ENCODE peak calls at places on chromosomes 12 and 14, in six cellular contexts. One of them, this sample, is unnamed.

GRCh38 chr12:64864319-64864718 is 39.9 kb downstream of the TBC1D30 start:
- DNase-seq in HCT116: no peak
- DNase-seq in OCI-LY7: no peak
- DNase-seq in fibroblast of lung: no peak
- DNase-seq in CD8-positive, alpha-beta T cell: no peak
- DNase-seq in neuronal stem cell: peak; percentile 8
- DNase-seq in this sample: no peak

GRCh38 chr14:23302290-23303225 is at the start of gene PPP1R3E:
- DNase-seq in fibroblast of lung: peak; percentile 46
- DNase-seq in OCI-LY7: peak; percentile 92
- DNase-seq in HCT116: no peak
- DNase-seq in neuronal stem cell: peak; percentile 61
- DNase-seq in CD8-positive, alpha-beta T cell: peak; percentile 64
- DNase-seq in this sample: peak; percentile 84

GRCh38 chr14:94052662-94053061 is 26.5 kb downstream of the OTUB2 start:
- DNase-seq in OCI-LY7: no peak
- DNase-seq in CD8-positive, alpha-beta T cell: no peak
- DNase-seq in HCT116: no peak
- DNase-seq in neuronal stem cell: no peak
- DNase-seq in fibroblast of lung: no peak
- DNase-seq in this sample: no peak

GRCh38 chr14:84882830-84883229 is 647.1 kb upstream of the FLRT2 start:
- DNase-seq in neuronal stem cell: no peak
- DNase-seq in HCT116: no peak
- DNase-seq in OCI-LY7: no peak
- DNase-seq in fibroblast of lung: no peak
- DNase-seq in CD8-positive, alpha-beta T cell: no peak
- DNase-seq in this sample: no peak

GRCh38 chr14:72855913-72856312 is 38.0 kb downstream of the DPF3 start:
- DNase-seq in fibroblast of lung: peak; percentile 73
- DNase-seq in CD8-positive, alpha-beta T cell: no peak
- DNase-seq in OCI-LY7: no peak
- DNase-seq in HCT116: no peak
- DNase-seq in neuronal stem cell: no peak
- DNase-seq in this sample: no peak

GRCh38 chr12:19234171-19234704 is 104.7 kb downstream of the PLEKHA5 start:
- DNase-seq in neuronal stem cell: no peak
- DNase-seq in CD8-positive, alpha-beta T cell: no peak
- DNase-seq in HCT116: no peak
- DNase-seq in fibroblast of lung: peak; percentile 36
- DNase-seq in OCI-LY7: no peak
- DNase-seq in this sample: no peak

GRCh38 chr12:110537605-110538409 is 35.7 kb downstream of the RAD9B start:
- DNase-seq in CD8-positive, alpha-beta T cell: no peak
- DNase-seq in OCI-LY7: no peak
- DNase-seq in HCT116: no peak
- DNase-seq in fibroblast of lung: peak; percentile 81
- DNase-seq in neuronal stem cell: no peak
- DNase-seq in this sample: no peak

GRCh38 chr12:49621651-49622500 is 1.5 kb upstream of the PRPF40B start:
- DNase-seq in fibroblast of lung: no peak
- DNase-seq in OCI-LY7: peak; percentile 31
- DNase-seq in neuronal stem cell: no peak
- DNase-seq in CD8-positive, alpha-beta T cell: no peak
- DNase-seq in HCT116: no peak
- DNase-seq in this sample: no peak

GRCh38 chr12:34405286-34406227 is 383.3 kb downstream of the ALG10 start:
- DNase-seq in CD8-positive, alpha-beta T cell: no peak
- DNase-seq in HCT116: no peak
- DNase-seq in neuronal stem cell: no peak
- DNase-seq in OCI-LY7: no peak
- DNase-seq in fibroblast of lung: no peak
- DNase-seq in this sample: no peak

GRCh38 chr12:34404377-34405285 is 382.3 kb downstream of the ALG10 start:
- DNase-seq in CD8-positive, alpha-beta T cell: no peak
- DNase-seq in neuronal stem cell: no peak
- DNase-seq in OCI-LY7: no peak
- DNase-seq in fibroblast of lung: no peak
- DNase-seq in HCT116: no peak
- DNase-seq in this sample: no peak

GRCh38 chr12:34402228-34402898 is 380.1 kb downstream of the ALG10 start:
- DNase-seq in HCT116: no peak
- DNase-seq in CD8-positive, alpha-beta T cell: no peak
- DNase-seq in fibroblast of lung: no peak
- DNase-seq in OCI-LY7: no peak
- DNase-seq in neuronal stem cell: no peak
- DNase-seq in this sample: peak; percentile 7

GRCh38 chr12:34402899-34403705 is 380.8 kb downstream of the ALG10 start:
- DNase-seq in neuronal stem cell: no peak
- DNase-seq in HCT116: no peak
- DNase-seq in OCI-LY7: no peak
- DNase-seq in fibroblast of lung: no peak
- DNase-seq in CD8-positive, alpha-beta T cell: no peak
- DNase-seq in this sample: peak; percentile 7

DNA sequence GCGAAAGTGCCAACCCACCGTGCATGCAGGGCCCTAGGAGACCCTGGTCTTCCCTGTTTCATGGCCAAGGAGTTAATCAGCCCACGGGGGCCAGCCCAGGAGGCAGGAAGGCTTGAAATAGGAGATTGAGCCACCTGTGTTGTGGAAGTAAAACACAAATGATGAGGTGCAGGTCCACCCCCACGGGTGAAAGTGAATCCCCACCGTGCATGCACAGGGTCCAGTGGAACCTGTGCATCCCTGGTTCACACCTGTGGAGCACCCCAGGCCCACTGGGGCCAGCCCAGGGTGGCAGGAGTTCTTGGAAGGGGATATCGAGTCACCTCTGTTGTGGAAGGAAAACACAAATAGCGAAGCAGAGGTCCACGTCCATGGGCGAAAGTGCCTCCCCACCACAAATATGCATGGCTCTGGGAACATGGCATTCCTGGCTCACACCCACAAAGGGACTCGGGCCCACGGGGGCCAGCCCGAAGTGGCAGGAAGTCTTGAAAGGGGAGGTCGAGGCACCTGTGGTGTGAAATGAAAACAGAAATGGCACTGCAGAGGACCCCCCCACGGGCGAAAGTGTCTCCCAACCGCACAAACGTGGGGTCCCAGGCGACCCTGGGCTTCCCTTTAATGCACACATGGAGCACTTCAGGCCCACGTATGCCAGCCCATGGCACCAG is 381.5 kb downstream of the ALG10 start:
- DNase-seq in HCT116: no peak
- DNase-seq in CD8-positive, alpha-beta T cell: no peak
- DNase-seq in neuronal stem cell: no peak
- DNase-seq in fibroblast of lung: no peak
- DNase-seq in OCI-LY7: no peak
- DNase-seq in this sample: no peak
- H3K9me3 ChIP-seq in HCT116: no peaks in the 10 kb centered on the region
- H3K9me3 ChIP-seq in CD8-positive, alpha-beta T cell: peaks cover 9% of the 10 kb centered on the region
- H3K9me3 ChIP-seq in neuronal stem cell: peaks cover 2% of the 10 kb centered on the region
- H3K9me3 ChIP-seq in fibroblast of lung: no peaks in the 10 kb centered on the region
- H3K9me3 ChIP-seq in OCI-LY7: peaks cover 5% of the 10 kb centered on the region
- H3K9me3 ChIP-seq in this sample: peaks cover 4% of the 10 kb centered on the region

GRCh38 chr12:34407813-34408212 is 385.5 kb downstream of the ALG10 start:
- DNase-seq in fibroblast of lung: no peak
- DNase-seq in neuronal stem cell: no peak
- DNase-seq in CD8-positive, alpha-beta T cell: no peak
- DNase-seq in HCT116: no peak
- DNase-seq in OCI-LY7: no peak
- DNase-seq in this sample: no peak
- H3K9me3 ChIP-seq in fibroblast of lung: no peaks in the 10 kb centered on the region
- H3K9me3 ChIP-seq in neuronal stem cell: peaks cover 2% of the 10 kb centered on the region
- H3K9me3 ChIP-seq in CD8-positive, alpha-beta T cell: peaks cover 9% of the 10 kb centered on the region
- H3K9me3 ChIP-seq in HCT116: no peaks in the 10 kb centered on the region
- H3K9me3 ChIP-seq in OCI-LY7: peaks cover 30% of the 10 kb centered on the region
- H3K9me3 ChIP-seq in this sample: peaks cover 4% of the 10 kb centered on the region

GRCh38 chr12:37545759-37546158 is 770.8 kb upstream of the ALG10B start:
- DNase-seq in OCI-LY7: no peak
- DNase-seq in fibroblast of lung: no peak
- DNase-seq in HCT116: no peak
- DNase-seq in CD8-positive, alpha-beta T cell: no peak
- DNase-seq in neuronal stem cell: no peak
- DNase-seq in this sample: no peak
- H3K9me3 ChIP-seq in OCI-LY7: no peaks in the 10 kb centered on the region
- H3K9me3 ChIP-seq in fibroblast of lung: no peaks in the 10 kb centered on the region
- H3K9me3 ChIP-seq in HCT116: no peaks in the 10 kb centered on the region
- H3K9me3 ChIP-seq in CD8-positive, alpha-beta T cell: no peaks in the 10 kb centered on the region
- H3K9me3 ChIP-seq in neuronal stem cell: no peaks in the 10 kb centered on the region
- H3K9me3 ChIP-seq in this sample: no peaks in the 10 kb centered on the region

GRCh38 chr12:34591966-34592365 is 569.7 kb downstream of the ALG10 start:
- DNase-seq in HCT116: no peak
- DNase-seq in OCI-LY7: no peak
- DNase-seq in fibroblast of lung: no peak
- DNase-seq in CD8-positive, alpha-beta T cell: no peak
- DNase-seq in neuronal stem cell: no peak
- DNase-seq in this sample: no peak
- H3K9me3 ChIP-seq in HCT116: peaks cover 36% of the 10 kb centered on the region
- H3K9me3 ChIP-seq in OCI-LY7: peaks cover 64% of the 10 kb centered on the region
- H3K9me3 ChIP-seq in fibroblast of lung: no peaks in the 10 kb centered on the region
- H3K9me3 ChIP-seq in CD8-positive, alpha-beta T cell: no peaks in the 10 kb centered on the region
- H3K9me3 ChIP-seq in neuronal stem cell: peaks cover 17% of the 10 kb centered on the region
- H3K9me3 ChIP-seq in this sample: peaks cover 3% of the 10 kb centered on the region